ENCODE peak calls at places on chromosomes 12 and 14, in seven cellular contexts. T, H, R, I, M, K and U are unnamed samples.

GRCh38 chr12:79300199-79300568 is 390.6 kb downstream of the PAWR start:
- DNase-seq in T (no peak), H (peak; percentile 30), R (no peak), I (no peak), M (peak; percentile 78), K (peak; percentile 10), U (no peak)

GRCh38 chr14:76953196-76953945 is 75.1 kb downstream of the IRF2BPL start:
- DNase-seq in T (peak; percentile 52), H (peak; percentile 77), R (no peak), I (peak; percentile 59), M (peak; percentile 86), K (peak; percentile 67), U (peak; percentile 41)

GRCh38 chr12:12384601-12385321 is 27.9 kb downstream of the BORCS5 start:
- DNase-seq in T (no peak), H (no peak), R (peak; percentile 38), I (no peak), M (no peak), K (no peak), U (peak; percentile 39)

GRCh38 chr12:105487961-105488360 is 157.5 kb downstream of the C12orf75 start:
- DNase-seq in T (no peak), H (no peak), R (no peak), I (no peak), M (no peak), K (peak; percentile 82), U (no peak)

GRCh38 chr14:38291681-38292459 is 36.0 kb upstream of the CLEC14A start:
- DNase-seq in T (no peak), H (no peak), R (no peak), I (no peak), M (no peak), K (peak; percentile 62), U (no peak)

GRCh38 chr12:22527999-22528398 is 16.3 kb downstream of the C2CD5 start:
- DNase-seq in T (no peak), H (peak; percentile 26), R (no peak), I (no peak), M (no peak), K (peak; percentile 66), U (no peak)

GRCh38 chr14:90381011-90381790 is 15.6 kb upstream of the CALM1 start:
- DNase-seq in T (peak; percentile 48), H (no peak), R (no peak), I (no peak), M (no peak), K (no peak), U (no peak)

GRCh38 chr12:124278389-124279101 is 16.3 kb upstream of the RFLNA start:
- DNase-seq in T (no peak), H (no peak), R (no peak), I (no peak), M (no peak), K (no peak), U (no peak)

GRCh38 chr12:128905003-128905544 is 51.8 kb downstream of the GLT1D1 start:
- DNase-seq in T (no peak), H (no peak), R (no peak), I (no peak), M (no peak), K (no peak), U (no peak)

GRCh38 chr14:29906256-29906885 is 21.3 kb downstream of the PRKD1 start:
- DNase-seq in T (peak; percentile 60), H (peak; percentile 30), R (no peak), I (no peak), M (peak; percentile 90), K (peak; percentile 60), U (no peak)

GRCh38 chr14:67623114-67623513 is 3.4 kb downstream of the ARG2 start:
- DNase-seq in T (no peak), H (no peak), R (no peak), I (no peak), M (peak; percentile 79), K (peak; percentile 42), U (no peak)

GRCh38 chr14:50082784-50083466 is 33.4 kb downstream of the VCPKMT start:
- DNase-seq in T (no peak), H (no peak), R (no peak), I (no peak), M (no peak), K (peak; percentile 68), U (peak; percentile 70)

GRCh38 chr12:62604856-62605255 is 138.2 kb downstream of the MON2 start:
- DNase-seq in T (no peak), H (no peak), R (no peak), I (no peak), M (peak; percentile 19), K (peak; percentile 51), U (no peak)

GRCh38 chr12:11967356-11968040 is 103.2 kb upstream of the BCL2L14 start:
- DNase-seq in T (no peak), H (no peak), R (no peak), I (no peak), M (no peak), K (peak; percentile 53), U (no peak)

GRCh38 chr12:42552822-42553221 is 36.7 kb downstream of the PRICKLE1 start:
- DNase-seq in T (no peak), H (no peak), R (no peak), I (no peak), M (no peak), K (no peak), U (no peak)

GRCh38 chr12:102388469-102388868 is 91.9 kb downstream of the IGF1 start:
- DNase-seq in T (no peak), H (no peak), R (no peak), I (no peak), M (no peak), K (peak; percentile 10), U (no peak)

GRCh38 chr12:50192908-50193307 is 25.7 kb upstream of the CERS5 start:
- DNase-seq in T (no peak), H (no peak), R (no peak), I (no peak), M (no peak), K (peak; percentile 77), U (no peak)

GRCh38 chr12:53659011-53659551 is 16.8 kb downstream of the ATP5MC2 start:
- DNase-seq in T (peak; percentile 76), H (peak; percentile 75), R (no peak), I (no peak), M (peak; percentile 77), K (peak; percentile 92), U (no peak)

GRCh38 chr12:42539696-42540095 is 49.9 kb downstream of the PRICKLE1 start:
- DNase-seq in T (no peak), H (no peak), R (no peak), I (no peak), M (no peak), K (no peak), U (no peak)

GRCh38 chr12:108568653-108569154 is 6.3 kb downstream of the ISCU start:
- DNase-seq in T (no peak), H (no peak), R (no peak), I (no peak), M (no peak), K (no peak), U (no peak)

GRCh38 chr14:85607571-85608219 is 77.8 kb downstream of the FLRT2 start:
- DNase-seq in T (no peak), H (peak; percentile 83), R (peak; percentile 43), I (no peak), M (peak; percentile 84), K (peak; percentile 89), U (no peak)

GRCh38 chr12:99658950-99659349 is 11.4 kb downstream of the GARIN6 start:
- DNase-seq in T (no peak), H (no peak), R (no peak), I (no peak), M (peak; percentile 6), K (peak; percentile 0), U (no peak)

GRCh38 chr12:102379346-102379745 is 101.0 kb downstream of the IGF1 start:
- DNase-seq in T (no peak), H (no peak), R (no peak), I (no peak), M (no peak), K (no peak), U (no peak)

GRCh38 chr14:68797180-68797670 is 4.4 kb upstream of the ZFP36L1 start:
- DNase-seq in T (peak; percentile 21), H (no peak), R (no peak), I (no peak), M (no peak), K (no peak), U (no peak)

GRCh38 chr12:110826592-110827200 is 20.1 kb upstream of the CCDC63 start:
- DNase-seq in T (peak; percentile 58), H (peak; percentile 80), R (peak; percentile 90), I (peak; percentile 88), M (peak; percentile 92), K (peak; percentile 50), U (peak; percentile 66)

GRCh38 chr14:73746540-73747385 is 32.6 kb upstream of the PNMA1 start:
- DNase-seq in T (no peak), H (no peak), R (no peak), I (no peak), M (no peak), K (no peak), U (no peak)
- TF ChIP-seq CTCF in T (no peak), H (no peak), R (no peak), I (peak; percentile 37), M (no peak), K (no peak), U (no peak)

GRCh38 chr12:13530966-13531365 is 334.4 kb downstream of the EMP1 start:
- DNase-seq in T (no peak), H (no peak), R (no peak), I (no peak), M (no peak), K (no peak), U (no peak)
- TF ChIP-seq CTCF in T (no peak), H (no peak), R (no peak), I (no peak), M (no peak), K (no peak), U (no peak)

DNA sequence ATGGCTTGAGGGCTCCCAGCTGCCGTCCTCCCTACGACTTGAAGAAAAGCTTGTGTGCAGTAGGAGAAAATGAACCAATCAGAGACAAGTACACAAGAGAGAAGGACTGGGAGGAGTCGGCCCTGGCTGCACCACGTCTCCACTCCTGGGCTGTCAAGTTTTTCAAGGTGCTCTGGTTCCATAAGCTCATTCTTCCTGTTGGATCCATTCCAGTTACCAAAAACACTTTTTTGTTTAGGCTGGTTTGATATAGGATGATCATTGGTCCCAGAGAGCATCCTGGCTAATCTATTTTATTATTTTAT is 2.8 kb upstream of the A2ML1 start:
- DNase-seq in T (no peak), H (no peak), R (no peak), I (no peak), M (no peak), K (peak; percentile 14), U (no peak)
- TF ChIP-seq CTCF in T (no peak), H (no peak), R (no peak), I (no peak), M (no peak), K (no peak), U (no peak)

DNA sequence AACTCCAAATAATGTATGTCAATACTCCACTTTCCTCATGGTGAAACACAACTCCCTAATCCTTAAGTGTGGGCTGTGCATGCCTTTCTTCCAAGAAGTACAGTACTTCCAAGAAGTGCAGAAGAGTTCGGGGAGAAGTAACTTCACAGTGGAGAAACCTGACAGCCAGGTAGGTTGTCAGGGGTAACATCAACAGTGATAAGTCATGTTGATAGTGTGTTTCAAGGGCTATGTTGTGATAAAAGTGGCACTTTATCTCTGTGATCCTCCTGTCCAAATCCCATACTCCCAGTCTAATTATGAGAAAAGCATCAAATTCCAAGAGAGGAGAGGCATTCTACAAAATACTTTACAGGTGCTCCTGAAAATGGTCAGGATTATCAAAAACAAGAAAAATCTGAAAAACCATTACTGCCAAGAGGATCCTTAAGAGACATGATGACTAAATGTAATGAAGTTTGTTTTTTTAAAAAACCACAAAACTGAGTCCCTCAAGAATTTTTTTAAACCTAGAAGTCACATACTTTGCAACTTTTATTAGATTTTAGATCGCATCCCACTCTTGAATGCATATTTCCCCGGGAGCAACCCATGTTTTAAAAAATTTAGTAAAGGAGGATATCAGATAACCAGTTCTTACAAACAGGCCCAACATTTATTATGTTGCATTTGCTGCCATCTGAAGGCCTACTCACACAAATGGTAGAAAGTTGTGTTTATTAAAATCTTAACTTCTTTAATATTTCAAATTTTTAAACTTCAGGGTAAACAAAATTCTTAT is 44.5 kb upstream of the CCT2 start:
- DNase-seq in T (no peak), H (peak; percentile 14), R (no peak), I (no peak), M (no peak), K (peak; percentile 75), U (no peak)
- TF ChIP-seq CTCF in T (no peak), H (no peak), R (no peak), I (no peak), M (no peak), K (no peak), U (no peak)